ENCODE peak calls at places on chromosomes 13 and 19, in six cellular contexts. H is stimulated activated CD4-positive, alpha-beta T cell treated with anti-CD3 and anti-CD28 coated beads, Interleukin-4, amount 100 ng/mL, for 24 hours; V is islet precursor cell; U is SW 1271; A is cardiac fibroblast; F is activated T-cell treated with anti-CD3 and anti-CD28 coated beads, Interleukin-2, amount 50 U/mL, for 72 hours. Q is an unnamed sample.

GRCh38 chr13:102183509-102184182 is 218.2 kb downstream of the FGF14 start:
- DNase-seq in H (no peak), V (no peak), U (no peak), A (no peak), F (no peak), Q (no peak)

GRCh38 chr19:35483089-35483488 is 7.2 kb downstream of the KRTDAP start:
- DNase-seq in H (no peak), V (no peak), U (no peak), A (no peak), F (no peak), Q (no peak)

GRCh38 chr13:41842029-41842428 is 118.9 kb downstream of the VWA8 start:
- DNase-seq in H (no peak), V (no peak), U (no peak), A (peak; percentile 70), F (no peak), Q (peak; percentile 44)

GRCh38 chr13:79258489-79258888 is 147.6 kb downstream of the RBM26 start:
- DNase-seq in H (no peak), V (no peak), U (no peak), A (no peak), F (peak; percentile 5), Q (no peak)

GRCh38 chr13:63403726-63404125 is 1988.1 kb upstream of the PCDH20 start:
- DNase-seq in H (no peak), V (no peak), U (no peak), A (peak; percentile 12), F (no peak), Q (no peak)

GRCh38 chr13:98307744-98308524 is 130.9 kb upstream of the RNF113B start:
- DNase-seq in H (no peak), V (no peak), U (no peak), A (peak; percentile 78), F (no peak), Q (no peak)

GRCh38 chr13:68439821-68440220 is 1209.7 kb upstream of the PCDH9 start:
- DNase-seq in H (no peak), V (no peak), U (no peak), A (no peak), F (no peak), Q (no peak)

GRCh38 chr19:49809155-49809986 is 3.7 kb downstream of the FUZ start:
- DNase-seq in H (peak; percentile 46), V (peak; percentile 72), U (no peak), A (peak; percentile 19), F (peak; percentile 57), Q (peak; percentile 19)

GRCh38 chr13:86572115-86572514 is 772.9 kb upstream of the SLITRK6 start:
- DNase-seq in H (no peak), V (no peak), U (peak; percentile 19), A (peak; percentile 13), F (no peak), Q (no peak)

GRCh38 chr19:19334063-19334988 is 13.7 kb downstream of the MAU2 start:
- DNase-seq in H (no peak), V (no peak), U (no peak), A (no peak), F (no peak), Q (no peak)

GRCh38 chr13:32330438-32330837 is 15.1 kb downstream of the BRCA2 start:
- DNase-seq in H (no peak), V (no peak), U (no peak), A (peak; percentile 79), F (no peak), Q (no peak)

GRCh38 chr19:33470686-33471085 is 50.9 kb downstream of the PEPD start:
- DNase-seq in H (no peak), V (peak; percentile 40), U (no peak), A (no peak), F (no peak), Q (no peak)

GRCh38 chr19:6639439-6639838 is 30.5 kb downstream of the TNFSF14 start:
- DNase-seq in H (no peak), V (no peak), U (no peak), A (no peak), F (peak; percentile 64), Q (peak; percentile 30)

GRCh38 chr13:28819046-28819747 is 942 bp upstream of the MTUS2 start:
- DNase-seq in H (no peak), V (no peak), U (no peak), A (peak; percentile 11), F (no peak), Q (no peak)

GRCh38 chr19:43519436-43520088 is 7.4 kb downstream of the ETHE1 start:
- DNase-seq in H (peak; percentile 87), V (peak; percentile 94), U (no peak), A (peak; percentile 92), F (peak; percentile 78), Q (peak; percentile 79)

GRCh38 chr13:94731028-94731427 is 18.7 kb upstream of the SOX21 start:
- DNase-seq in H (no peak), V (no peak), U (no peak), A (no peak), F (no peak), Q (no peak)

GRCh38 chr19:49552749-49553148 is 24.9 kb downstream of the RCN3 start:
- DNase-seq in H (peak; percentile 25), V (no peak), U (no peak), A (no peak), F (no peak), Q (no peak)

GRCh38 chr19:48715276-48715675 is 4.2 kb downstream of the MAMSTR start:
- DNase-seq in H (no peak), V (no peak), U (no peak), A (no peak), F (no peak), Q (no peak)

GRCh38 chr13:42946927-42947326 is 45.1 kb downstream of the EPSTI1 start:
- DNase-seq in H (no peak), V (no peak), U (no peak), A (peak; percentile 77), F (no peak), Q (no peak)

GRCh38 chr13:38308736-38309135 is 40.9 kb upstream of the UFM1 start:
- DNase-seq in H (no peak), V (no peak), U (no peak), A (peak; percentile 13), F (no peak), Q (no peak)

GRCh38 chr13:48508001-48508400 is 24.9 kb downstream of the RCBTB2 start:
- DNase-seq in H (no peak), V (no peak), U (no peak), A (no peak), F (no peak), Q (no peak)

GRCh38 chr19:53908106-53908932 is 759 bp upstream of the CACNG7 start:
- DNase-seq in H (peak; percentile 55), V (peak; percentile 83), U (no peak), A (peak; percentile 67), F (peak; percentile 67), Q (no peak)

GRCh38 chr13:37127706-37128241 is 22.3 kb upstream of the CSNK1A1L start:
- DNase-seq in H (no peak), V (no peak), U (no peak), A (peak; percentile 95), F (no peak), Q (no peak)

GRCh38 chr19:1245884-1246816 is 2.2 kb upstream of the MIDN start:
- DNase-seq in H (no peak), V (no peak), U (no peak), A (no peak), F (no peak), Q (no peak)

GRCh38 chr13:48486836-48487235 is 46.0 kb downstream of the RCBTB2 start:
- DNase-seq in H (no peak), V (no peak), U (no peak), A (no peak), F (no peak), Q (no peak)

GRCh38 chr13:81017525-81018152 is 676.7 kb upstream of the SPRY2 start:
- DNase-seq in H (no peak), V (no peak), U (no peak), A (peak; percentile 75), F (no peak), Q (peak; percentile 57)

GRCh38 chr19:28980236-28980868 is 232.6 kb downstream of the UQCRFS1 start:
- DNase-seq in H (no peak), V (peak; percentile 55), U (no peak), A (peak; percentile 49), F (no peak), Q (peak; percentile 67)